ENCODE peak calls at places on chromosomes 5 and 9, in eight cellular contexts. E, P, F, I, C, G, J and Q are unnamed samples.

GRCh38 chr5:180594311-180595045 is 3.2 kb upstream of the SCGB3A1 start:
- DNase-seq in I (peak), F (no peak), E (no peak), P (no peak), J (no peak), C (no peak), G (no peak), Q (no peak)

GRCh38 chr9:130258999-130259398 is 6.6 kb upstream of the HMCN2 start:
- DNase-seq in I (peak), P (no peak), F (no peak), J (no peak), C (peak), G (no peak), E (no peak), Q (peak)

GRCh38 chr5:14125262-14125661 is 17.9 kb upstream of the TRIO start:
- DNase-seq in P (no peak), C (no peak), J (no peak), G (no peak), I (no peak), E (no peak), F (no peak), Q (no peak)

GRCh38 chr5:122415481-122416120 is 103.6 kb downstream of the SNCAIP start:
- DNase-seq in G (no peak), F (peak), I (peak), C (no peak), J (no peak), P (no peak), E (peak), Q (no peak)

GRCh38 chr5:132258102-132259060 is 885 bp downstream of the PDLIM4 start:
- DNase-seq in J (no peak), E (no peak), P (no peak), F (peak), G (no peak), I (peak), C (peak), Q (peak)

GRCh38 chr9:81849631-81850259 is 78.5 kb upstream of the SPATA31D4 start:
- DNase-seq in I (no peak), G (no peak), E (no peak), F (no peak), J (no peak), P (no peak), C (no peak), Q (no peak)

GRCh38 chr9:93300175-93300572 is 116.2 kb downstream of the WNK2 start:
- DNase-seq in I (peak), F (no peak), C (peak), E (no peak), J (peak), P (peak), G (no peak), Q (peak)

GRCh38 chr9:95835398-95835797 is 40.1 kb upstream of the ERCC6L2 start:
- DNase-seq in C (no peak), J (no peak), F (no peak), E (no peak), P (no peak), G (no peak), I (no peak), Q (no peak)

GRCh38 chr9:107847977-107848376 is 358.4 kb upstream of the KLF4 start:
- DNase-seq in F (no peak), C (no peak), E (no peak), G (no peak), P (no peak), I (no peak), J (no peak), Q (no peak)

GRCh38 chr9:104820336-104820735 is 56.4 kb downstream of the NIPSNAP3B start:
- DNase-seq in F (no peak), J (no peak), C (no peak), E (no peak), P (no peak), G (no peak), I (no peak), Q (no peak)

GRCh38 chr9:2874001-2874750 is 30.3 kb upstream of the PUM3 start:
- DNase-seq in G (no peak), I (no peak), F (no peak), J (no peak), P (no peak), E (no peak), C (no peak), Q (no peak)

GRCh38 chr9:87742813-87743428 is 17.0 kb downstream of the CTSL start:
- DNase-seq in G (peak), J (no peak), P (no peak), E (no peak), I (no peak), C (no peak), F (no peak), Q (no peak)

GRCh38 chr5:33762859-33763258 is 128.9 kb downstream of the ADAMTS12 start:
- DNase-seq in P (no peak), G (no peak), E (no peak), I (no peak), C (no peak), F (no peak), J (no peak), Q (no peak)

GRCh38 chr5:132446621-132447020 is 44.0 kb downstream of the IRF1 start:
- DNase-seq in P (no peak), G (no peak), E (peak), C (no peak), I (peak), F (peak), J (no peak), Q (no peak)

GRCh38 chr5:67203701-67204074 is 7.1 kb upstream of the CD180 start:
- DNase-seq in P (no peak), E (no peak), I (no peak), J (no peak), F (no peak), C (no peak), G (no peak), Q (no peak)

GRCh38 chr9:110192531-110193326 is 15.2 kb downstream of the C9orf152 start:
- DNase-seq in C (no peak), I (no peak), E (no peak), G (no peak), P (no peak), J (no peak), F (no peak), Q (no peak)

GRCh38 chr5:68122439-68122906 is 93.1 kb upstream of the PIK3R1 start:
- DNase-seq in E (no peak), G (no peak), I (no peak), J (no peak), C (no peak), F (no peak), P (no peak), Q (no peak)

GRCh38 chr9:4050686-4051315 is 249.1 kb downstream of the GLIS3 start:
- DNase-seq in I (no peak), E (no peak), J (no peak), P (no peak), C (no peak), G (no peak), F (no peak), Q (no peak)

GRCh38 chr5:16617272-16617973 is 626 bp upstream of the RETREG1 start:
- DNase-seq in I (no peak), G (no peak), E (no peak), C (no peak), P (no peak), J (peak), F (no peak), Q (no peak)

GRCh38 chr9:110969971-110970381 is 68.3 kb downstream of the LPAR1 start:
- DNase-seq in J (no peak), I (no peak), E (no peak), G (peak), C (no peak), F (no peak), P (no peak), Q (no peak)

GRCh38 chr5:16616536-16617271 is at the start of gene RETREG1:
- DNase-seq in E (peak), I (peak), P (no peak), F (peak), J (peak), G (no peak), C (peak), Q (no peak)

GRCh38 chr9:12554636-12555035 is 138.5 kb upstream of the TYRP1 start:
- DNase-seq in P (no peak), I (no peak), C (no peak), E (no peak), J (no peak), F (no peak), G (no peak), Q (no peak)

GRCh38 chr5:173325091-173325698 is 3.0 kb downstream of the STC2 start:
- DNase-seq in I (no peak), P (no peak), E (no peak), G (no peak), J (no peak), C (peak), F (no peak), Q (no peak)

GRCh38 chr9:130196643-130197042 is 24.4 kb downstream of the NCS1 start:
- DNase-seq in F (no peak), J (no peak), I (no peak), P (no peak), E (no peak), C (no peak), G (no peak), Q (no peak)

GRCh38 chr5:32116574-32117313 is 57.4 kb downstream of the GOLPH3 start:
- DNase-seq in J (no peak), G (no peak), E (no peak), P (no peak), F (no peak), I (no peak), C (no peak), Q (no peak)

GRCh38 chr5:39668980-39669379 is 244.2 kb upstream of the DAB2 start:
- DNase-seq in E (no peak), G (no peak), P (no peak), C (no peak), I (no peak), F (no peak), J (no peak), Q (no peak)

GRCh38 chr9:117403403-117403811 is 11.4 kb downstream of the ASTN2 start:
- DNase-seq in F (no peak), E (no peak), C (no peak), I (no peak), G (no peak), P (no peak), J (no peak), Q (no peak)

GRCh38 chr9:89639367-89639795 is 34.6 kb downstream of the GADD45G start:
- DNase-seq in F (peak), P (no peak), C (no peak), G (no peak), E (no peak), J (no peak), I (peak), Q (peak)

GRCh38 chr5:103674739-103675138 is 112.2 kb upstream of the NUDT12 start:
- DNase-seq in I (no peak), G (no peak), E (no peak), J (no peak), F (no peak), P (no peak), C (no peak), Q (no peak)

GRCh38 chr9:87857141-87857947 is 25.3 kb upstream of the SPATA31E1 start:
- DNase-seq in F (no peak), C (no peak), P (no peak), E (no peak), I (no peak), J (no peak), G (no peak), Q (no peak)

GRCh38 chr5:91928751-91929521 is 545.8 kb upstream of the ARRDC3 start:
- DNase-seq in C (no peak), E (no peak), J (no peak), I (no peak), F (no peak), P (no peak), G (no peak), Q (no peak)

GRCh38 chr5:17069995-17070405 is 133.9 kb upstream of the MYO10 start:
- DNase-seq in C (no peak), I (no peak), G (no peak), E (no peak), J (no peak), P (no peak), F (no peak), Q (no peak)

GRCh38 chr5:109611505-109611904 is 78.2 kb upstream of the MAN2A1 start:
- DNase-seq in I (no peak), G (no peak), E (no peak), P (no peak), C (no peak), F (no peak), J (no peak), Q (no peak)

GRCh38 chr5:10595678-10596309 is 31.9 kb downstream of the ANKRD33B start:
- DNase-seq in J (no peak), I (peak), G (peak), P (peak), C (no peak), F (peak), E (no peak), Q (no peak)

GRCh38 chr5:137141779-137142178 is 357.3 kb downstream of the SPOCK1 start:
- DNase-seq in G (no peak), C (no peak), P (no peak), I (peak), J (no peak), E (no peak), F (no peak), Q (no peak)

GRCh38 chr5:50501510-50502209 is 60.6 kb upstream of the EMB start:
- DNase-seq in P (no peak), I (no peak), J (no peak), G (no peak), F (no peak), E (no peak), C (no peak), Q (no peak)

GRCh38 chr9:21616082-21616778 is 134.1 kb upstream of the IFNE start:
- DNase-seq in C (no peak), G (peak), J (no peak), E (no peak), F (no peak), P (no peak), I (no peak), Q (no peak)

GRCh38 chr5:141734501-141735231 is 52.6 kb upstream of the ARAP3 start:
- DNase-seq in F (peak), G (no peak), I (no peak), C (no peak), J (no peak), P (no peak), E (no peak), Q (no peak)

GRCh38 chr9:135490980-135491444 is 9.5 kb upstream of the MRPS2 start:
- DNase-seq in P (no peak), F (no peak), G (no peak), J (no peak), E (no peak), C (no peak), I (peak), Q (peak)

GRCh38 chr5:5932824-5933223 is 445.5 kb downstream of the MED10 start:
- DNase-seq in E (no peak), I (no peak), P (peak), C (no peak), G (no peak), J (no peak), F (no peak), Q (no peak)

GRCh38 chr5:5929231-5929630 is 449.1 kb downstream of the MED10 start:
- DNase-seq in F (no peak), C (no peak), G (no peak), P (no peak), J (no peak), E (no peak), I (no peak), Q (no peak)

DNA sequence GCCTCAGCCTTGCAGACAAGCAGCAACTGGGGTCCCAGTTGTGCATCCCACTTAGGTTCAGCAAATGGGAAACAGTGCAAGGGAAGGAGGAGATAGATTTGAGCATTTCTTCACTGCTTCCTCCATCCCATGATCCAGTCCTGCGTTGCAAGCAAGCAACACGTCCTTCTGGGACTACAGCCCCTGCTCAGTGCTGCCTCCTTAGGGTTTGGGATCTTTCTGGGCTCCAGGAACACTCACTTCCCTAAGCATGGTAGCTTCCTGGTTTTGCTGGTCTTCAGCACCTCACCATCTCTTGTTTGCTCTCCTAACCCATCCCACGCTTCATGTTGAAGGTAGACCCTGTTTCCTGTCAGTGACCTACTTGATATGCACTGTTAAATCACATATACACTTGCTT is 444.7 kb downstream of the MED10 start:
- DNase-seq in I (no peak), J (no peak), C (no peak), F (no peak), E (no peak), G (no peak), P (peak), Q (no peak)
- TF ChIP-seq CTCF in I (no peak), J (no peak), C (no peak), F (no peak), E (no peak), G (no peak), P (no peak), Q (no peak)

GRCh38 chr9:124327488-124327887 is 69.7 kb downstream of the NEK6 start:
- DNase-seq in E (no peak), F (no peak), C (no peak), I (no peak), P (no peak), J (no peak), G (no peak), Q (no peak)
- TF ChIP-seq CTCF in E (no peak), F (no peak), C (no peak), I (no peak), P (no peak), J (no peak), G (no peak), Q (no peak)

GRCh38 chr5:56585466-56585865 is 229.9 kb upstream of the MAP3K1 start:
- DNase-seq in F (no peak), J (no peak), E (no peak), G (no peak), I (no peak), C (no peak), P (no peak), Q (no peak)

GRCh38 chr5:56581426-56581825 is 233.9 kb upstream of the MAP3K1 start:
- DNase-seq in G (no peak), F (no peak), P (no peak), J (no peak), C (no peak), E (no peak), I (no peak), Q (no peak)

GRCh38 chr5:56575821-56576220 is 239.5 kb upstream of the MAP3K1 start:
- DNase-seq in I (no peak), P (no peak), J (no peak), C (no peak), F (no peak), E (no peak), G (no peak), Q (no peak)

GRCh38 chr5:56585973-56586740 is 229.2 kb upstream of the MAP3K1 start:
- DNase-seq in C (no peak), F (peak), G (no peak), I (peak), P (no peak), E (no peak), J (no peak), Q (no peak)

GRCh38 chr5:56580864-56581263 is 234.5 kb upstream of the MAP3K1 start:
- DNase-seq in J (no peak), G (no peak), F (no peak), P (no peak), E (no peak), I (no peak), C (no peak), Q (no peak)
- TF ChIP-seq CTCF in J (no peak), G (no peak), F (no peak), P (no peak), E (no peak), I (no peak), C (no peak), Q (no peak)

DNA sequence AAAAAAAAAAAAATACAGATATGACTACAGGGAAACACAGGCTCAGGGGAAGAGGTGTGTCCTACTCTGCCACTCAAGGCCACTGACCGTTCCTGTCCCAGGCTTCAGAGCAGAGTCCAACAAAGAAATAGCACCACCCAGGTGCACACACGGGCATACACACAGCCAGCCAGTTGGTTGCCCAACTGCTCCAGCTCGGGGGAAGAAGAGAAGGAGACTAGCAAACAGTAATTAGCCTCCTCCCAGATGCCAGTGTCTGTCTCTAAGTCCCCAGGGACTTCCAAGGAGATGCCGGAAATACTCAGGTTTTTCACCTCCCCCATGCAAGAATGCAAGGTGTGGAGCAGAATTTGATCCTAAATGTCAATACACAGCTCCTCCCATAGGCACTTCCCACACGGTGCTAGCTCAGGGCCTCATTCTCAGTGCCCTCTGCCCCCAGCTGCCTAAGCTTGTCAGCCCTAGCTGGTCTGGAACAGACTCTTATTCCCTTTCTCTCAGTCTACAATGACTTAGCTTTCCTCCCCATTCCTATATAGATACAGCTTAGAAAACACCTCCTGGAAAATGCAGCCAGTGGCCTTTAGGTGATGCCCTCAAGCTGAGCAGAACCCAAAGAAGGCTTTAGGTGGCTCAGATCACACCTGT is 1.7 kb downstream of the MYORG start:
- DNase-seq in G (no peak), P (peak), I (no peak), C (no peak), J (no peak), F (no peak), E (no peak), Q (no peak)
- TF ChIP-seq CTCF in G (no peak), P (no peak), I (no peak), C (no peak), J (no peak), F (no peak), E (no peak), Q (no peak)

GRCh38 chr5:113217619-113218184 is 217.1 kb downstream of the TSSK1B start:
- DNase-seq in E (no peak), P (peak), G (no peak), C (no peak), I (no peak), F (no peak), J (no peak), Q (no peak)
- TF ChIP-seq CTCF in E (no peak), P (no peak), G (no peak), C (no peak), I (no peak), F (no peak), J (no peak), Q (no peak)